ENCODE peak calls at places on chromosome X, in five cellular contexts. U, S, L, P and C are unnamed samples.

GRCh38 chrX:22397566-22397965 is 124.9 kb downstream of the CBLL2 start:
- DNase-seq in U (no peak), S (no peak), L (no peak), P (no peak), C (no peak)

GRCh38 chrX:17585006-17585405 is 152.3 kb upstream of the SCML1 start:
- DNase-seq in U (no peak), S (no peak), L (no peak), P (no peak), C (no peak)

GRCh38 chrX:21885568-21885967 is 29.8 kb downstream of the YY2 start:
- DNase-seq in U (no peak), S (peak), L (no peak), P (no peak), C (peak)

GRCh38 chrX:150269613-150270254 is 93.4 kb upstream of the MAMLD1 start:
- DNase-seq in U (no peak), S (peak), L (no peak), P (peak), C (no peak)

GRCh38 chrX:107708762-107709161 is 66.8 kb downstream of the TSC22D3 start:
- DNase-seq in U (no peak), S (no peak), L (no peak), P (no peak), C (no peak)

GRCh38 chrX:63920875-63921274 is 135.9 kb upstream of the ARHGEF9 start:
- DNase-seq in U (no peak), S (no peak), L (peak), P (no peak), C (no peak)

GRCh38 chrX:36480441-36480990 is 527.6 kb upstream of the FAM47C start:
- DNase-seq in U (no peak), S (no peak), L (no peak), P (no peak), C (no peak)

GRCh38 chrX:2497961-2498780 is 2.6 kb downstream of the DHRSX start:
- DNase-seq in U (no peak), S (peak), L (no peak), P (no peak), C (peak)

GRCh38 chrX:6383911-6384310 is 151.0 kb downstream of the VCX3A start:
- DNase-seq in U (no peak), S (no peak), L (no peak), P (peak), C (no peak)

GRCh38 chrX:54483946-54484345 is 12.1 kb downstream of the FGD1 start:
- DNase-seq in U (no peak), S (no peak), L (no peak), P (no peak), C (no peak)

GRCh38 chrX:25721564-25721963 is 416.6 kb upstream of the MAGEB18 start:
- DNase-seq in U (no peak), S (peak), L (peak), P (no peak), C (peak)

GRCh38 chrX:150238656-150239382 is 124.3 kb upstream of the MAMLD1 start:
- DNase-seq in U (no peak), S (no peak), L (no peak), P (no peak), C (no peak)

GRCh38 chrX:50202539-50202938 is 1.7 kb upstream of the AKAP4 start:
- DNase-seq in U (no peak), S (no peak), L (no peak), P (no peak), C (peak)

GRCh38 chrX:111244238-111244750 is 26.0 kb downstream of the CAPN6 start:
- DNase-seq in U (no peak), S (peak), L (peak), P (no peak), C (peak)

GRCh38 chrX:150813922-150814321 is 84.5 kb downstream of the CD99L2 start:
- DNase-seq in U (no peak), S (no peak), L (no peak), P (no peak), C (peak)

GRCh38 chrX:124093222-124093621 is 131.7 kb downstream of the STAG2 start:
- DNase-seq in U (no peak), S (no peak), L (no peak), P (no peak), C (no peak)

GRCh38 chrX:96455078-96455477 is 229.6 kb upstream of the DIAPH2 start:
- DNase-seq in U (no peak), S (no peak), L (no peak), P (no peak), C (no peak)

GRCh38 chrX:68827256-68827655 is 1.6 kb upstream of the EFNB1 start:
- DNase-seq in U (no peak), S (no peak), L (no peak), P (no peak), C (no peak)

GRCh38 chrX:86237482-86237881 is 89.2 kb downstream of the DACH2 start:
- DNase-seq in U (no peak), S (no peak), L (no peak), P (peak), C (no peak)

GRCh38 chrX:104668550-104668949 is 102.6 kb downstream of the IL1RAPL2 start:
- DNase-seq in U (no peak), S (no peak), L (peak), P (no peak), C (peak)

GRCh38 chrX:53227224-53227765 is 2.3 kb upstream of the KDM5C start:
- DNase-seq in U (no peak), S (no peak), L (peak), P (no peak), C (no peak)

GRCh38 chrX:152876931-152877840 is 20.7 kb upstream of the ZNF185 start:
- DNase-seq in U (no peak), S (no peak), L (no peak), P (no peak), C (no peak)

GRCh38 chrX:106246511-106246910 is 78.4 kb downstream of the PWWP3B start:
- DNase-seq in U (no peak), S (no peak), L (no peak), P (no peak), C (peak)

GRCh38 chrX:47202316-47202715 is 8.7 kb downstream of the UBA1 start:
- DNase-seq in U (no peak), S (no peak), L (no peak), P (no peak), C (no peak)

GRCh38 chrX:47208108-47208507 is 10.4 kb upstream of the CDK16 start:
- DNase-seq in U (no peak), S (no peak), L (no peak), P (no peak), C (no peak)

GRCh38 chrX:47202877-47203276 is 9.2 kb downstream of the UBA1 start:
- DNase-seq in U (no peak), S (no peak), L (no peak), P (no peak), C (no peak)

GRCh38 chrX:47206316-47206715 is 12.2 kb upstream of the CDK16 start:
- DNase-seq in U (no peak), S (no peak), L (no peak), P (no peak), C (no peak)

GRCh38 chrX:47204970-47205369 is 11.3 kb downstream of the UBA1 start:
- DNase-seq in U (no peak), S (no peak), L (no peak), P (no peak), C (no peak)
- TF ChIP-seq CTCF in U (no peak), S (no peak), L (peak), P (no peak), C (no peak)

GRCh38 chrX:51215266-51215665 is 117.4 kb upstream of the NUDT10 start:
- DNase-seq in U (no peak), S (no peak), L (peak), P (no peak), C (no peak)
- TF ChIP-seq CTCF in U (no peak), S (no peak), L (peak), P (no peak), C (no peak)

GRCh38 chrX:24306430-24306829 is 7.4 kb downstream of the SUPT20HL2 start:
- DNase-seq in U (no peak), S (no peak), L (peak), P (no peak), C (peak)
- TF ChIP-seq CTCF in U (no peak), S (no peak), L (peak), P (no peak), C (no peak)

GRCh38 chrX:139518475-139518874 is 12.1 kb upstream of the F9 start:
- DNase-seq in U (no peak), S (no peak), L (no peak), P (no peak), C (no peak)
- TF ChIP-seq CTCF in U (no peak), S (no peak), L (no peak), P (no peak), C (no peak)

GRCh38 chrX:109931677-109932076 is 71.2 kb upstream of the TMEM164 start:
- DNase-seq in U (no peak), S (no peak), L (no peak), P (no peak), C (no peak)

GRCh38 chrX:109936114-109936513 is 66.8 kb upstream of the TMEM164 start:
- DNase-seq in U (no peak), S (peak), L (no peak), P (no peak), C (peak)

GRCh38 chrX:109934935-109935334 is 68.0 kb upstream of the TMEM164 start:
- DNase-seq in U (no peak), S (peak), L (no peak), P (no peak), C (peak)

GRCh38 chrX:109936598-109936997 is 66.3 kb upstream of the TMEM164 start:
- DNase-seq in U (no peak), S (peak), L (no peak), P (no peak), C (peak)

DNA sequence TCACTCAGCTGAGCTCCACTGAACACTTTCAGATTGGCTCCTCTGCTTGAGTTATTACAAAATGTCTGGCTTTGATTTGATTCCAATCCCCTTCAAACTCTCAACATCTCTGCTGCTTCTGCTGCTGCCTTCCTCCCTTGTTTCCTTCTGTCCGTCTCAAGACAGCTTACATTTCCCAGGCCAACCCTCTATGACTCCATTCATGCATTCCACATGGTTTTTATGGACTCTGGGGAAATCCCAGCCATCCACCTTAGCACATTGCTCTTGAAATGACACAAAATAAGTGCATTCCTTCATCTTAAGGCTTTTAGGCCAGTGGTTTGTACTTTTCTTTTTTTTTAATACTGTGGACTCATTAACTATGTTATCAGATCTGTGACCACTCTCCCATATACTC is 68.5 kb upstream of the TMEM164 start:
- DNase-seq in U (no peak), S (peak), L (no peak), P (no peak), C (peak)
- TF ChIP-seq CTCF in U (no peak), S (no peak), L (no peak), P (no peak), C (no peak)

GRCh38 chrX:51860679-51861078 is 32.7 kb upstream of the MAGED1 start:
- DNase-seq in U (peak), S (peak), L (peak), P (no peak), C (peak)
- TF ChIP-seq CTCF in U (peak), S (peak), L (peak), P (peak), C (peak)

GRCh38 chrX:131675596-131676194 is 131.8 kb downstream of the OR13H1 start:
- DNase-seq in U (no peak), S (peak), L (peak), P (peak), C (no peak)
- TF ChIP-seq CTCF in U (peak), S (peak), L (peak), P (peak), C (peak)